ENCODE peak calls at places on chromosomes 13 and 19, in nine cellular contexts. W is NCI-H2081 treated with DMSO at 0.1 percent for 48 hours; J is tibial nerve; D is activated CD4-positive, alpha-beta T cell treated with anti-CD3 and anti-CD28 coated beads for 1 hour; M is aorta; P is adrenal gland; V is effector memory CD4-positive, alpha-beta T cell; S is thoracic aorta; G is T-helper 1 cell. O is an unnamed sample.
A peak's percentile ranks its signal among the peaks of the same experiment; 100 is the strongest.

GRCh38 chr13:50130686-50131051 is 115.4 kb downstream of the KCNRG start:
- DNase-seq in W (no peak), J (no peak), D (no peak), M (peak; percentile 58), P (peak; percentile 36), V (no peak), S (no peak), G (no peak), O (peak; percentile 53)

GRCh38 chr13:109867766-109868165 is 81.4 kb upstream of the IRS2 start:
- DNase-seq in W (no peak), J (no peak), D (no peak), M (no peak), P (no peak), V (no peak), S (no peak), G (no peak), O (no peak)

GRCh38 chr19:47652285-47652684 is 43.4 kb downstream of the BICRA start:
- DNase-seq in W (no peak), J (no peak), D (no peak), M (no peak), P (no peak), V (no peak), S (no peak), G (no peak), O (no peak)

GRCh38 chr13:27997904-27998522 is 9.5 kb upstream of the URAD start:
- DNase-seq in W (no peak), J (no peak), D (no peak), M (peak; percentile 59), P (no peak), V (no peak), S (no peak), G (no peak), O (peak; percentile 12)

GRCh38 chr19:15517778-15518177 is 9.5 kb downstream of the CYP4F22 start:
- DNase-seq in W (no peak), J (no peak), D (no peak), M (no peak), P (no peak), V (no peak), S (no peak), G (no peak), O (no peak)

GRCh38 chr13:41541142-41541938 is 84.0 kb downstream of the RGCC start:
- DNase-seq in W (no peak), J (no peak), D (no peak), M (no peak), P (no peak), V (no peak), S (no peak), G (no peak), O (no peak)

GRCh38 chr13:66748712-66749111 is 481.4 kb downstream of the PCDH9 start:
- DNase-seq in W (no peak), J (no peak), D (no peak), M (no peak), P (no peak), V (no peak), S (no peak), G (no peak), O (no peak)

GRCh38 chr13:112894673-112895481 is 74.1 kb upstream of the MCF2L start:
- DNase-seq in W (no peak), J (no peak), D (no peak), M (peak; percentile 44), P (no peak), V (no peak), S (no peak), G (no peak), O (no peak)

GRCh38 chr19:43820098-43820860 is 6.8 kb upstream of the ZNF283 start:
- DNase-seq in W (no peak), J (no peak), D (no peak), M (peak; percentile 69), P (no peak), V (no peak), S (no peak), G (no peak), O (peak; percentile 27)

GRCh38 chr13:102721800-102722231 is 27.0 kb upstream of the METTL21C start:
- DNase-seq in W (no peak), J (no peak), D (no peak), M (no peak), P (no peak), V (no peak), S (no peak), G (no peak), O (no peak)

GRCh38 chr13:98527526-98527925 is 49.4 kb downstream of the STK24 start:
- DNase-seq in W (no peak), J (no peak), D (no peak), M (no peak), P (no peak), V (no peak), S (no peak), G (no peak), O (no peak)

GRCh38 chr19:55206664-55207500 is 2.4 kb downstream of the PTPRH start:
- DNase-seq in W (no peak), J (peak; percentile 44), D (no peak), M (peak; percentile 84), P (peak; percentile 99), V (no peak), S (no peak), G (no peak), O (peak; percentile 91)

GRCh38 chr19:10406191-10406590 is 2.8 kb upstream of the CDC37 start:
- DNase-seq in W (no peak), J (no peak), D (no peak), M (no peak), P (no peak), V (no peak), S (no peak), G (no peak), O (no peak)

GRCh38 chr19:54462713-54463530 is 656 bp downstream of the LENG9 start:
- DNase-seq in W (no peak), J (peak; percentile 32), D (peak; percentile 50), M (peak; percentile 84), P (peak; percentile 79), V (peak; percentile 53), S (no peak), G (peak; percentile 40), O (peak; percentile 36)

GRCh38 chr19:409515-410242 is 732 bp upstream of the C2CD4C start:
- DNase-seq in W (no peak), J (no peak), D (no peak), M (peak; percentile 29), P (no peak), V (no peak), S (no peak), G (no peak), O (no peak)

O was measured in brain microvascular endothelial cell.